ENCODE peak calls at places on chromosome 10, in five cellular contexts. J is Caco-2, D is cardiac fibroblast, V is heart right ventricle, R is left ventricle myocardium inferior. O is an unnamed sample.

GRCh38 chr10:93991596-93992284 is 2.0 kb upstream of the PLCE1 start:
- DNase-seq in J (peak), D (peak), V (peak), R (peak), O (no peak)

GRCh38 chr10:33263453-33263852 is 71.0 kb downstream of the NRP1 start:
- DNase-seq in J (no peak), D (peak), V (no peak), R (no peak), O (no peak)

GRCh38 chr10:61280303-61280702 is 172.9 kb downstream of the TMEM26 start:
- DNase-seq in J (no peak), D (peak), V (no peak), R (no peak), O (no peak)

GRCh38 chr10:104255244-104255981 is 721 bp downstream of the GSTO1 start:
- DNase-seq in J (peak), D (peak), V (peak), R (no peak), O (peak)

GRCh38 chr10:101736666-101737065 is 39.2 kb downstream of the FGF8 start:
- DNase-seq in J (no peak), D (no peak), V (no peak), R (no peak), O (no peak)

GRCh38 chr10:110436554-110437350 is 61.0 kb upstream of the DUSP5 start:
- DNase-seq in J (no peak), D (no peak), V (no peak), R (no peak), O (no peak)

GRCh38 chr10:43824934-43825333 is 176.3 kb upstream of the ZNF32 start:
- DNase-seq in J (no peak), D (peak), V (peak), R (peak), O (no peak)

GRCh38 chr10:308572-309085 is 173.4 kb downstream of the ZMYND11 start:
- DNase-seq in J (no peak), D (no peak), V (no peak), R (no peak), O (no peak)

GRCh38 chr10:12701696-12702095 is 299.8 kb downstream of the CCDC3 start:
- DNase-seq in J (no peak), D (no peak), V (no peak), R (no peak), O (no peak)

GRCh38 chr10:20598590-20598989 is 298.5 kb downstream of the NEBL start:
- DNase-seq in J (no peak), D (peak), V (peak), R (peak), O (no peak)

GRCh38 chr10:48215148-48215982 is 59.1 kb downstream of the FRMPD2 start:
- DNase-seq in J (peak), D (peak), V (no peak), R (no peak), O (peak)

GRCh38 chr10:74909665-74910064 is 83.3 kb downstream of the KAT6B start:
- DNase-seq in J (no peak), D (no peak), V (no peak), R (no peak), O (no peak)

GRCh38 chr10:52533986-52534385 is 219.9 kb downstream of the DKK1 start:
- DNase-seq in J (no peak), D (no peak), V (no peak), R (no peak), O (no peak)

GRCh38 chr10:100654835-100655759 is 90.3 kb upstream of the PAX2 start:
- DNase-seq in J (peak), D (no peak), V (no peak), R (no peak), O (peak)

GRCh38 chr10:57849726-57850357 is 417.9 kb downstream of the IPMK start:
- DNase-seq in J (no peak), D (peak), V (no peak), R (no peak), O (no peak)

GRCh38 chr10:3807928-3808496 is 23.0 kb upstream of the KLF6 start:
- DNase-seq in J (no peak), D (no peak), V (peak), R (no peak), O (no peak)

GRCh38 chr10:3805791-3806381 is 20.9 kb upstream of the KLF6 start:
- DNase-seq in J (peak), D (peak), V (peak), R (peak), O (no peak)

GRCh38 chr10:3806603-3807002 is 21.6 kb upstream of the KLF6 start:
- DNase-seq in J (peak), D (peak), V (no peak), R (no peak), O (no peak)

GRCh38 chr10:3808689-3809199 is 23.7 kb upstream of the KLF6 start:
- DNase-seq in J (no peak), D (no peak), V (no peak), R (no peak), O (no peak)

GRCh38 chr10:3807221-3807927 is 22.4 kb upstream of the KLF6 start:
- DNase-seq in J (no peak), D (no peak), V (no peak), R (no peak), O (no peak)
- H3K4me3 ChIP-seq in J (no peak), D (no peak), V (no peak), R (peak), O (no peak)

GRCh38 chr10:119225288-119225687 is 17.9 kb downstream of the GRK5 start:
- DNase-seq in J (no peak), D (no peak), V (no peak), R (no peak), O (no peak)

GRCh38 chr10:119222531-119222930 is 15.2 kb downstream of the GRK5 start:
- DNase-seq in J (peak), D (no peak), V (no peak), R (no peak), O (no peak)

GRCh38 chr10:119231654-119232053 is 24.3 kb downstream of the GRK5 start:
- DNase-seq in J (no peak), D (no peak), V (no peak), R (no peak), O (no peak)

GRCh38 chr10:119222966-119223386 is 15.6 kb downstream of the GRK5 start:
- DNase-seq in J (no peak), D (no peak), V (no peak), R (no peak), O (no peak)

GRCh38 chr10:119227825-119228224 is 20.5 kb downstream of the GRK5 start:
- DNase-seq in J (no peak), D (no peak), V (no peak), R (no peak), O (no peak)
- H3K4me3 ChIP-seq in J (no peak), D (no peak), V (no peak), R (no peak), O (no peak)

GRCh38 chr10:79390551-79391229 is 43.4 kb downstream of the PPIF start:
- DNase-seq in J (no peak), D (no peak), V (peak), R (peak), O (no peak)
- H3K4me3 ChIP-seq in J (no peak), D (no peak), V (no peak), R (no peak), O (no peak)

GRCh38 chr10:31622993-31623392 is 304.0 kb downstream of the ZEB1 start:
- DNase-seq in J (no peak), D (peak), V (no peak), R (no peak), O (no peak)

GRCh38 chr10:31620236-31621151 is 301.5 kb downstream of the ZEB1 start:
- DNase-seq in J (no peak), D (peak), V (peak), R (peak), O (peak)

GRCh38 chr10:31621733-31622132 is 302.7 kb downstream of the ZEB1 start:
- DNase-seq in J (no peak), D (no peak), V (no peak), R (no peak), O (no peak)

GRCh38 chr10:31619410-31620095 is 300.5 kb downstream of the ZEB1 start:
- DNase-seq in J (no peak), D (no peak), V (peak), R (peak), O (no peak)

DNA sequence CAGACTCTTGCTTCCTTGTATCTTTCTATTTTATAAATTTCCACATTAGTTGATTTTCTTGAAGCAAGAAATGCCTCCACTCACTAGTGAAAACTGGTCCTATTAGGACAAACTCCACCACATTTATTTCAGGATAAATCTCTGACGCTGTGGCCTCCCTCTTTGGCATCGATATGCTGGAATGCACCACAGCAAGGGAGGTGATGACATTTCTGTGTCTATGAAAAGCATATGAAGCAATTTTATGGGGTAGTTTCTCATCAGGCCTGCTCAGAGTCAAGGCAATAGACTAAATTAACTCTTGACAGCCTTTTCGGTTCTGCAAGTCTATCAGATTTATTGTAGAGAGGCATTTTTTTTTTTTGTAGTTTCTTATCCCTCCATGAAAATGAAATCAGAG is 304.4 kb downstream of the ZEB1 start:
- DNase-seq in J (no peak), D (peak), V (no peak), R (no peak), O (no peak)
- H3K4me3 ChIP-seq in J (no peak), D (no peak), V (no peak), R (no peak), O (no peak)

GRCh38 chr10:6299234-6299633 is 96.5 kb downstream of the PFKFB3 start:
- DNase-seq in J (no peak), D (no peak), V (no peak), R (no peak), O (no peak)

GRCh38 chr10:6300784-6301180 is 98.0 kb downstream of the PFKFB3 start:
- DNase-seq in J (no peak), D (no peak), V (no peak), R (no peak), O (no peak)

GRCh38 chr10:6300106-6300783 is 97.5 kb downstream of the PFKFB3 start:
- DNase-seq in J (no peak), D (peak), V (no peak), R (no peak), O (no peak)

GRCh38 chr10:6298428-6298827 is 95.7 kb downstream of the PFKFB3 start:
- DNase-seq in J (no peak), D (no peak), V (no peak), R (no peak), O (no peak)

DNA sequence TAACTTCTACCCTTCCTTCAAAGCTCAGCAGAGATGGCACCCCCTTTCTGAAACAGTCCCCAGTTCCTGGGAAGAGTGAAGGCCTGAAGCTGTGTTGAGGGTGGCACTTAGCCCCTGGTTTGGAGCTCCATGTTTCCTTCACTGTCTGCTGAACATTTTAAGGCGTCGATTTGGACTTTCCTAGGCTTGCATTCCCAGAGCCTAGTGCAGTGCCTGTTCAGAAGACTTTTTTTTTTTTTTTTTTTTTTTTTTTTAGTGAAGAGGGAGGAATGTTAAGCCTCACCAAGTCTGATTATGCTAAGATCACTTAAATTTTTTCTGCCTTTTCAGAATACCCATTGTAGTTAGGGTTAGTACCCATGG is 97.0 kb downstream of the PFKFB3 start:
- DNase-seq in J (no peak), D (no peak), V (no peak), R (no peak), O (no peak)
- H3K4me3 ChIP-seq in J (no peak), D (no peak), V (no peak), R (no peak), O (no peak)

DNA sequence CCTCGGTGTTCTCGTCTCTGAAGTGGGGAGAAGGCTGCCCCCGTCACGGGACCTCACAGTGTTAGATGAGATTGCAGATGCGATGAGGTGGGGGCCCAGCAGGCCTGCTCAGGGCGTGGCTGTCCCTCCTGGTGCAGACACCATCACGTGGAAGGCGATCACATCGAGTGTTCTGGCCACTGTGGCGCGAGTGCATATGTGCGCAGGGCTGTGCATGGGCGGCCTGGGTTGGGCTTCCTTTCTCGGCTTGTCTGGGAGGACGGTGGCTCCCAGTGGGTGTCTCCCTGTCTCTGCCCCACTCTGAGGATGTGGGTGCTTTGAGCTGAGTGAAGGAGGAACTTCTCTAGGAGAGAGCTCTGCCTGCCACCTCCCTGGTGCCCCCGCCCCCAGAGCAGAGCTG is 83.1 kb downstream of the LHPP start:
- DNase-seq in J (no peak), D (no peak), V (no peak), R (no peak), O (no peak)
- H3K4me3 ChIP-seq in J (no peak), D (no peak), V (no peak), R (no peak), O (no peak)